ENCODE peak calls at places on chromosomes 5 and 9, in six cellular contexts. One of them, this sample, is unnamed.

GRCh38 chr5:163619951-163620350 is 114.5 kb downstream of the MAT2B start:
- DNase-seq in neural crest cell: no peak
- DNase-seq in stimulated activated CD4-positive, alpha-beta T cell treated with anti-CD3 and anti-CD28 coated beads, Interleukin-15, amount 100 ng/mL, for 24 hours: no peak
- DNase-seq in brain pericyte: no peak
- DNase-seq in mammary epithelial cell: no peak
- DNase-seq in stimulated activated CD8-positive, alpha-beta memory T cell treated with anti-CD3 and anti-CD28 coated beads, Interleukin-7, amount 100 ng/mL, for 24 hours: no peak
- DNase-seq in this sample: no peak

GRCh38 chr9:78782858-78783257 is 485.9 kb downstream of the PSAT1 start:
- DNase-seq in neural crest cell: no peak
- DNase-seq in stimulated activated CD4-positive, alpha-beta T cell treated with anti-CD3 and anti-CD28 coated beads, Interleukin-15, amount 100 ng/mL, for 24 hours: no peak
- DNase-seq in brain pericyte: no peak
- DNase-seq in mammary epithelial cell: no peak
- DNase-seq in stimulated activated CD8-positive, alpha-beta memory T cell treated with anti-CD3 and anti-CD28 coated beads, Interleukin-7, amount 100 ng/mL, for 24 hours: no peak
- DNase-seq in this sample: no peak

GRCh38 chr5:93800988-93801811 is 59.8 kb upstream of the POU5F2 start:
- DNase-seq in neural crest cell: peak
- DNase-seq in stimulated activated CD4-positive, alpha-beta T cell treated with anti-CD3 and anti-CD28 coated beads, Interleukin-15, amount 100 ng/mL, for 24 hours: peak
- DNase-seq in brain pericyte: no peak
- DNase-seq in mammary epithelial cell: peak
- DNase-seq in stimulated activated CD8-positive, alpha-beta memory T cell treated with anti-CD3 and anti-CD28 coated beads, Interleukin-7, amount 100 ng/mL, for 24 hours: no peak
- DNase-seq in this sample: peak

GRCh38 chr9:69526699-69527098 is 145.5 kb downstream of the APBA1 start:
- DNase-seq in neural crest cell: no peak
- DNase-seq in stimulated activated CD4-positive, alpha-beta T cell treated with anti-CD3 and anti-CD28 coated beads, Interleukin-15, amount 100 ng/mL, for 24 hours: no peak
- DNase-seq in brain pericyte: no peak
- DNase-seq in mammary epithelial cell: no peak
- DNase-seq in stimulated activated CD8-positive, alpha-beta memory T cell treated with anti-CD3 and anti-CD28 coated beads, Interleukin-7, amount 100 ng/mL, for 24 hours: no peak
- DNase-seq in this sample: no peak

GRCh38 chr9:88791105-88791805 is 200.0 kb upstream of the S1PR3 start:
- DNase-seq in neural crest cell: no peak
- DNase-seq in stimulated activated CD4-positive, alpha-beta T cell treated with anti-CD3 and anti-CD28 coated beads, Interleukin-15, amount 100 ng/mL, for 24 hours: no peak
- DNase-seq in brain pericyte: no peak
- DNase-seq in mammary epithelial cell: peak
- DNase-seq in stimulated activated CD8-positive, alpha-beta memory T cell treated with anti-CD3 and anti-CD28 coated beads, Interleukin-7, amount 100 ng/mL, for 24 hours: no peak
- DNase-seq in this sample: peak

GRCh38 chr9:7984713-7985112 is 185.1 kb upstream of the DMAC1 start:
- DNase-seq in neural crest cell: no peak
- DNase-seq in stimulated activated CD4-positive, alpha-beta T cell treated with anti-CD3 and anti-CD28 coated beads, Interleukin-15, amount 100 ng/mL, for 24 hours: no peak
- DNase-seq in brain pericyte: no peak
- DNase-seq in mammary epithelial cell: no peak
- DNase-seq in stimulated activated CD8-positive, alpha-beta memory T cell treated with anti-CD3 and anti-CD28 coated beads, Interleukin-7, amount 100 ng/mL, for 24 hours: no peak
- DNase-seq in this sample: no peak

GRCh38 chr5:87139795-87140194 is 127.9 kb upstream of the RASA1 start:
- DNase-seq in neural crest cell: no peak
- DNase-seq in stimulated activated CD4-positive, alpha-beta T cell treated with anti-CD3 and anti-CD28 coated beads, Interleukin-15, amount 100 ng/mL, for 24 hours: no peak
- DNase-seq in brain pericyte: no peak
- DNase-seq in mammary epithelial cell: peak
- DNase-seq in stimulated activated CD8-positive, alpha-beta memory T cell treated with anti-CD3 and anti-CD28 coated beads, Interleukin-7, amount 100 ng/mL, for 24 hours: no peak
- DNase-seq in this sample: no peak

GRCh38 chr5:68086857-68087256 is 128.7 kb upstream of the PIK3R1 start:
- DNase-seq in neural crest cell: no peak
- DNase-seq in stimulated activated CD4-positive, alpha-beta T cell treated with anti-CD3 and anti-CD28 coated beads, Interleukin-15, amount 100 ng/mL, for 24 hours: no peak
- DNase-seq in brain pericyte: no peak
- DNase-seq in mammary epithelial cell: no peak
- DNase-seq in stimulated activated CD8-positive, alpha-beta memory T cell treated with anti-CD3 and anti-CD28 coated beads, Interleukin-7, amount 100 ng/mL, for 24 hours: no peak
- DNase-seq in this sample: peak

GRCh38 chr5:83253731-83254130 is 176.4 kb downstream of the XRCC4 start:
- DNase-seq in neural crest cell: no peak
- DNase-seq in stimulated activated CD4-positive, alpha-beta T cell treated with anti-CD3 and anti-CD28 coated beads, Interleukin-15, amount 100 ng/mL, for 24 hours: no peak
- DNase-seq in brain pericyte: no peak
- DNase-seq in mammary epithelial cell: no peak
- DNase-seq in stimulated activated CD8-positive, alpha-beta memory T cell treated with anti-CD3 and anti-CD28 coated beads, Interleukin-7, amount 100 ng/mL, for 24 hours: no peak
- DNase-seq in this sample: peak

GRCh38 chr5:75389430-75389829 is 52.4 kb downstream of the HMGCR start:
- DNase-seq in neural crest cell: no peak
- DNase-seq in stimulated activated CD4-positive, alpha-beta T cell treated with anti-CD3 and anti-CD28 coated beads, Interleukin-15, amount 100 ng/mL, for 24 hours: peak
- DNase-seq in brain pericyte: no peak
- DNase-seq in mammary epithelial cell: no peak
- DNase-seq in stimulated activated CD8-positive, alpha-beta memory T cell treated with anti-CD3 and anti-CD28 coated beads, Interleukin-7, amount 100 ng/mL, for 24 hours: no peak
- DNase-seq in this sample: no peak

GRCh38 chr9:90307177-90307833 is 335.3 kb downstream of the DIRAS2 start:
- DNase-seq in neural crest cell: no peak
- DNase-seq in stimulated activated CD4-positive, alpha-beta T cell treated with anti-CD3 and anti-CD28 coated beads, Interleukin-15, amount 100 ng/mL, for 24 hours: no peak
- DNase-seq in brain pericyte: no peak
- DNase-seq in mammary epithelial cell: no peak
- DNase-seq in stimulated activated CD8-positive, alpha-beta memory T cell treated with anti-CD3 and anti-CD28 coated beads, Interleukin-7, amount 100 ng/mL, for 24 hours: no peak
- DNase-seq in this sample: no peak

This sample was measured in M059J.